ENCODE peak calls at places on chromosomes 7 and 10, in five cellular contexts. P is WTC11, Q is GM12878, E is A549, O is K562. I is an unnamed sample.

GRCh38 chr7:106986450-106986977 is 58.0 kb upstream of the PRKAR2B start:
- DNase-seq in P (no peak), Q (no peak), E (no peak), O (peak), I (no peak)

GRCh38 chr7:26307226-26307625 is 15.6 kb downstream of the SNX10 start:
- DNase-seq in P (no peak), Q (no peak), E (no peak), O (no peak), I (no peak)

GRCh38 chr10:29011511-29011910 is 277.4 kb upstream of the LYZL1 start:
- DNase-seq in P (no peak), Q (no peak), E (no peak), O (no peak), I (no peak)

GRCh38 chr7:40697653-40698052 is 562.8 kb downstream of the SUGCT start:
- DNase-seq in P (no peak), Q (no peak), E (no peak), O (no peak), I (no peak)

GRCh38 chr7:94367940-94368339 is 26.8 kb upstream of the COL1A2 start:
- DNase-seq in P (no peak), Q (no peak), E (no peak), O (no peak), I (no peak)

GRCh38 chr7:120994512-120995363 is 6.2 kb downstream of the CPED1 start:
- DNase-seq in P (no peak), Q (no peak), E (no peak), O (no peak), I (no peak)

GRCh38 chr10:71070741-71071140 is 141.6 kb upstream of the UNC5B start:
- DNase-seq in P (no peak), Q (no peak), E (no peak), O (no peak), I (no peak)

GRCh38 chr10:69846252-69847000 is 44.7 kb downstream of the COL13A1 start:
- DNase-seq in P (no peak), Q (no peak), E (no peak), O (no peak), I (no peak)

GRCh38 chr10:124256151-124256550 is 162.6 kb downstream of the OAT start:
- DNase-seq in P (no peak), Q (no peak), E (no peak), O (no peak), I (no peak)

GRCh38 chr10:6083523-6084475 is 5.0 kb upstream of the RBM17 start:
- DNase-seq in P (no peak), Q (no peak), E (no peak), O (no peak), I (no peak)

GRCh38 chr7:7221602-7222038 is 39.3 kb downstream of the C1GALT1 start:
- DNase-seq in P (no peak), Q (no peak), E (peak), O (no peak), I (no peak)

GRCh38 chr10:86944471-86944870 is 12.9 kb downstream of the MMRN2 start:
- DNase-seq in P (no peak), Q (no peak), E (no peak), O (no peak), I (no peak)

GRCh38 chr10:43201545-43202131 is 63.4 kb downstream of the CSGALNACT2 start:
- DNase-seq in P (no peak), Q (no peak), E (no peak), O (no peak), I (no peak)

GRCh38 chr7:17829001-17829400 is 111.3 kb downstream of the SNX13 start:
- DNase-seq in P (no peak), Q (no peak), E (no peak), O (no peak), I (no peak)

GRCh38 chr7:74372060-74372408 is 81.7 kb upstream of the GTF2IRD1 start:
- DNase-seq in P (no peak), Q (no peak), E (no peak), O (no peak), I (no peak)

GRCh38 chr7:87330316-87330715 is 15.1 kb upstream of the CROT start:
- DNase-seq in P (no peak), Q (no peak), E (no peak), O (no peak), I (no peak)

GRCh38 chr10:123044391-123044790 is 35.6 kb downstream of the ACADSB start:
- DNase-seq in P (no peak), Q (no peak), E (no peak), O (no peak), I (no peak)

GRCh38 chr10:23114228-23114850 is 19.0 kb downstream of the MSRB2 start:
- DNase-seq in P (no peak), Q (no peak), E (no peak), O (no peak), I (no peak)

GRCh38 chr7:10708447-10708846 is 265.2 kb upstream of the PHF14 start:
- DNase-seq in P (peak), Q (no peak), E (no peak), O (no peak), I (peak)

GRCh38 chr10:68938884-68939283 is 17.1 kb upstream of the DDX21 start:
- DNase-seq in P (no peak), Q (no peak), E (no peak), O (no peak), I (no peak)

GRCh38 chr10:10479465-10479864 is 538.2 kb upstream of the CELF2 start:
- DNase-seq in P (no peak), Q (no peak), E (no peak), O (no peak), I (no peak)

GRCh38 chr7:122416316-122416925 is 111.9 kb upstream of the FEZF1 start:
- DNase-seq in P (no peak), Q (no peak), E (no peak), O (no peak), I (no peak)

GRCh38 chr7:106844286-106844997 is 20.6 kb upstream of the PIK3CG start:
- DNase-seq in P (no peak), Q (no peak), E (no peak), O (no peak), I (no peak)

GRCh38 chr10:76881477-76882220 is 756.0 kb downstream of the KCNMA1 start:
- DNase-seq in P (no peak), Q (peak), E (no peak), O (no peak), I (no peak)

GRCh38 chr7:156667110-156667436 is 26.5 kb downstream of the RNF32 start:
- DNase-seq in P (no peak), Q (no peak), E (no peak), O (no peak), I (peak)

GRCh38 chr7:85065306-85065705 is 121.5 kb downstream of the SEMA3D start:
- DNase-seq in P (no peak), Q (no peak), E (no peak), O (no peak), I (no peak)

GRCh38 chr7:149670288-149670687 is 103.1 kb downstream of the ZNF467 start:
- DNase-seq in P (no peak), Q (no peak), E (no peak), O (no peak), I (no peak)

GRCh38 chr10:104795411-104795810 is 154.3 kb downstream of the SORCS3 start:
- DNase-seq in P (no peak), Q (no peak), E (no peak), O (no peak), I (no peak)

GRCh38 chr7:157543276-157543675 is 206.5 kb downstream of the DNAJB6 start:
- DNase-seq in P (peak), Q (no peak), E (no peak), O (no peak), I (no peak)

DNA sequence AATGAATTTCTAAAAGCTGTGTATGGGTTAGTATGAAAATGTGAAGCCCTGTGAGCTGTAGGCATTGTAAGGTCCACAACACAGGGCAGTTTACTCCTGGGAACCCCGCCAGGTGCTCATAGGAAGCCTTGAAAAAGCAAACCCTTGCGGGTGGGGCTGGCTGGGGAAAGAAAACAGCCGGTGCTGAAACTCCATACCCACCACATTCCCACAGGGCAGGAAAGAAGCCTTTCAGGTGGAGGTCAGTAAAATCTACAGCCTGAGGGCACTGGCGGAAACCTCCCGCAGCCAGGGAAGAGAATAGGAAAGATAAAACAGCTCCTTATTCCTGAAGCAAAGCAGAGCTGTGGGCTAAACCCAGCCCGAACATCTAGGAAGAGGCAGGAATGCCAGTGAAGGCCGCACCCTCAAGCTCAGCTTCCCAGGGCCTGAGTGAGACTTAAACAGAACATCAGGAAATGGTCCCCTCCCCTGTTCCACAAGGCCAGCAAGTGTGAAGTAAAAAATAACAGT is 34.7 kb downstream of the PODXL start:
- DNase-seq in P (peak), Q (no peak), E (no peak), O (no peak), I (no peak)
- TF ChIP-seq MAX in P (no peak), Q (no peak), E (no peak), O (no peak), I (no peak)

DNA sequence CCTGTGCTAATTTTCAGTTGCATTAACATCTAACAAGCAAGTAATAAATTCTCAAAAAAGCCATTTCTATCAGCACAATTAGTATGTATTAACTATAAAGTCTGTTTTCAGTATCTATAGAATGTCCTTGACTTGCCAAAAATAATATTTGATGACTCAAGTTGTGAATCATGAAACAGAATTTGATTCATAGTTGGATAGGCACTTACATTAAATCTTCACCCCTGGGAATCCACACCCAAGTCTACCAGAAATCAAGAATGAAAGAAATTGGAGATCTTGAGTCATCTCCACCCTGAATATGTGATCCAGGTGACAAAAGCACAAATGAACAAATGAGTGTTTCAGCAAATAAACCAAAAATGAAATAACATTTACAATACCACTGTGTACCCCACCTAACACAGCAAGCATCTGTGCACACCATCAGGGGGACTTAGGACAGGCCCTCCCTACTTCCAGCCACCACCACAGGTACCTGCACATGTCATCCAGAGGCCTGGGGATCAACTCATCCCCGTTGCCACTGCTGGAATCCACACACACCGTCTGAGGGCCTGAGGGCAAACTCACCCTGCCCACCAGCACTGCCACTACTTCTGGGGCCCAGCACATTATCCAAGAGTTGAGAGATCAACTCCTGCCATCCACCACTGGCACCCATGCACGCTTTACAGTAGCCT is 160.1 kb downstream of the MTERF1 start:
- DNase-seq in P (no peak), Q (no peak), E (no peak), O (no peak), I (no peak)
- TF ChIP-seq ESRRA in P (no peak), Q (no peak), E (no peak), O (no peak), I (no peak)

DNA sequence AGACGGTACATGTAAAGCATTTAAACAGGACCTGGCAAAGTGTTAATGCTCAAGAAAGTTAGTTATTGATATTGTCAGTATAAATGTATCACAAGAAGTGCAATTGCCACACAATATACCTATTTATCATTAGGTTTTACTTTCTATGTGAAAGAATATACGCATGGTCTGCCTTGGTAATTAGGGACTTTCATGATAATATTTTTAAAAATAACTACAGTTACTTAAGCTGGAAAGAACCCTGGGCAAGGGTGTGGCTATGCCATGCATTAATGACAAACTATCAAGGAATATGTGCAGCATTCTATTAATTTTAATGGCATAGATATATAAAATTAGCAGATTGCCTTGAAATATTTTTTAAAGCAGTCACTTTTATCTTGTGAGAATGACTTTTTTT is 191.2 kb downstream of the CSTF2T start:
- DNase-seq in P (no peak), Q (no peak), E (no peak), O (no peak), I (no peak)
- TF ChIP-seq MAX in P (no peak), Q (no peak), E (no peak), O (no peak), I (no peak)

GRCh38 chr10:30190831-30191552 is 131.6 kb upstream of the JCAD start:
- DNase-seq in P (no peak), Q (no peak), E (no peak), O (no peak), I (no peak)
- TF ChIP-seq ESRRA in P (no peak), Q (no peak), E (no peak), O (peak), I (no peak)

DNA sequence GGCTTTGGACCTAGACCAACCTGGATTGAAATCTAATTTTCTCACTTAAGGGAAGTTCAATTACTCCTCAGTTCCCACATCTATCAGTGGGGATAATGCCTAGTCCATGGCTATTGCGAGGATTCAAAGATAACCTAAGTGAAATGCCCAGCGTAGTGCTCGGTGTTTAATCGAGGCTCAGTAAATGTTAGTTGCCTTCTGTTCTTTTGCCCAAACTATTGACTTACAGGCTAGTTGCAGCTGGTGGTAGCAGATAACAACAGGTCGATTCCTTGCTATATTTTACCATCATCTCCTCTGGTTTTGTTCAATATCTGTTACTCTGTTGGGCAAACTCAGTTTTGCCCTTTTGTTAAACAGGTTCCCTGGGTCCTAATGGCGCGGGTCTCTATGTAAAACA is 22.8 kb downstream of the DNAH11 start:
- DNase-seq in P (no peak), Q (no peak), E (no peak), O (no peak), I (no peak)
- TF ChIP-seq MAX in P (no peak), Q (no peak), E (no peak), O (no peak), I (no peak)

I was measured in HepG2.